ENCODE peak calls at places on chromosome 15, in four cellular contexts. D is thoracic aorta, M is left ventricle myocardium inferior, B is esophagus squamous epithelium. X is an unnamed sample.

GRCh38 chr15:65211157-65211982 is at the start of gene CILP:
- DNase-seq in D (no peak), M (peak; percentile 53), B (no peak), X (no peak)

GRCh38 chr15:77671274-77672056 is 38.8 kb upstream of the LINGO1 start:
- DNase-seq in D (no peak), M (no peak), B (no peak), X (no peak)

GRCh38 chr15:101255066-101255415 is 3.2 kb upstream of the CHSY1 start:
- DNase-seq in D (no peak), M (no peak), B (no peak), X (no peak)

GRCh38 chr15:68001811-68002210 is 52.3 kb upstream of the PIAS1 start:
- DNase-seq in D (no peak), M (no peak), B (no peak), X (no peak)

GRCh38 chr15:62900071-62900812 is 142.3 kb upstream of the TPM1 start:
- DNase-seq in D (no peak), M (no peak), B (no peak), X (no peak)

GRCh38 chr15:40439461-40440299 is 1.1 kb upstream of the BAHD1 start:
- DNase-seq in D (no peak), M (peak; percentile 42), B (no peak), X (no peak)

GRCh38 chr15:100100926-100101325 is 240.8 kb downstream of the ADAMTS17 start:
- DNase-seq in D (no peak), M (no peak), B (no peak), X (peak; percentile 44)

GRCh38 chr15:32828507-32829186 is 110.8 kb downstream of the GREM1 start:
- DNase-seq in D (no peak), M (no peak), B (no peak), X (no peak)

GRCh38 chr15:67838789-67839332 is 984 bp downstream of the RNU6-1 start:
- DNase-seq in D (no peak), M (peak; percentile 50), B (no peak), X (no peak)

GRCh38 chr15:99059010-99059981 is 45.6 kb upstream of the SYNM start:
- DNase-seq in D (peak; percentile 50), M (peak; percentile 78), B (no peak), X (peak; percentile 91)

GRCh38 chr15:82792068-82792467 is 13.8 kb downstream of the FSD2 start:
- DNase-seq in D (no peak), M (no peak), B (no peak), X (no peak)

GRCh38 chr15:62109457-62109856 is 42.7 kb downstream of the C2CD4A start:
- DNase-seq in D (no peak), M (no peak), B (no peak), X (no peak)

GRCh38 chr15:62647195-62647865 is 395.2 kb upstream of the TPM1 start:
- DNase-seq in D (no peak), M (no peak), B (no peak), X (no peak)

GRCh38 chr15:89400997-89401590 is 66.5 kb upstream of the POLG start:
- DNase-seq in D (no peak), M (no peak), B (no peak), X (no peak)

GRCh38 chr15:69045810-69046209 is 31.3 kb downstream of the NOX5 start:
- DNase-seq in D (no peak), M (no peak), B (no peak), X (no peak)

GRCh38 chr15:77327844-77328529 is 91.9 kb downstream of the PEAK1 start:
- DNase-seq in D (no peak), M (no peak), B (no peak), X (no peak)

GRCh38 chr15:85667491-85668424 is 127.0 kb downstream of the KLHL25 start:
- DNase-seq in D (peak; percentile 57), M (no peak), B (no peak), X (no peak)

GRCh38 chr15:82530606-82531379 is 9.5 kb downstream of the RPS17 start:
- DNase-seq in D (no peak), M (peak; percentile 55), B (no peak), X (no peak)

GRCh38 chr15:65259367-65259781 is 27.3 kb downstream of the PARP16 start:
- DNase-seq in D (no peak), M (peak; percentile 49), B (no peak), X (no peak)

GRCh38 chr15:43880406-43881184 is 53.8 kb downstream of the WDR76 start:
- DNase-seq in D (no peak), M (no peak), B (no peak), X (no peak)

GRCh38 chr15:60751985-60752952 is 273.3 kb upstream of the ICE2 start:
- DNase-seq in D (no peak), M (peak; percentile 47), B (no peak), X (no peak)

GRCh38 chr15:49415171-49415570 is 7.9 kb upstream of the FGF7 start:
- DNase-seq in D (no peak), M (no peak), B (no peak), X (no peak)

GRCh38 chr15:84762840-84763572 is 14.6 kb downstream of the ZNF592 start:
- DNase-seq in D (no peak), M (no peak), B (no peak), X (no peak)

GRCh38 chr15:38828031-38828532 is 263.5 kb upstream of the RASGRP1 start:
- DNase-seq in D (no peak), M (no peak), B (no peak), X (no peak)

GRCh38 chr15:60555814-60556213 is 76.9 kb upstream of the ICE2 start:
- DNase-seq in D (no peak), M (no peak), B (no peak), X (no peak)

GRCh38 chr15:30903497-30904187 is at the start of gene FAN1:
- DNase-seq in D (peak; percentile 54), M (peak; percentile 88), B (peak; percentile 32), X (peak; percentile 87)

GRCh38 chr15:87527416-87527815 is 729.1 kb downstream of the NTRK3 start:
- DNase-seq in D (no peak), M (no peak), B (no peak), X (no peak)

GRCh38 chr15:48414015-48414414 is 82.8 kb downstream of the DUT start:
- DNase-seq in D (no peak), M (no peak), B (no peak), X (no peak)

GRCh38 chr15:53216036-53216435 is 425.9 kb upstream of the ONECUT1 start:
- DNase-seq in D (no peak), M (no peak), B (no peak), X (no peak)

GRCh38 chr15:93467327-93467726 is 378.3 kb upstream of the RGMA start:
- DNase-seq in D (peak; percentile 47), M (peak; percentile 82), B (no peak), X (no peak)

GRCh38 chr15:101049856-101050646 is 130.9 kb downstream of the LRRK1 start:
- DNase-seq in D (no peak), M (no peak), B (no peak), X (peak; percentile 59)

GRCh38 chr15:71471347-71471746 is 339.0 kb upstream of the NR2E3 start:
- DNase-seq in D (no peak), M (no peak), B (no peak), X (no peak)

GRCh38 chr15:29050870-29051269 is 165.1 kb downstream of the APBA2 start:
- DNase-seq in D (no peak), M (no peak), B (no peak), X (no peak)

GRCh38 chr15:61828860-61829513 is 231.3 kb downstream of the VPS13C start:
- DNase-seq in D (no peak), M (no peak), B (no peak), X (no peak)

GRCh38 chr15:43795997-43796396 is 3.9 kb downstream of the SERF2 start:
- DNase-seq in D (no peak), M (no peak), B (no peak), X (no peak)

GRCh38 chr15:51878446-51879386 is 49.3 kb downstream of the TMOD3 start:
- DNase-seq in D (no peak), M (no peak), B (no peak), X (no peak)

GRCh38 chr15:91844928-91845327 is 8.6 kb upstream of the SLCO3A1 start:
- DNase-seq in D (no peak), M (no peak), B (no peak), X (no peak)

GRCh38 chr15:79970921-79971434 is at the start of gene BCL2A1:
- DNase-seq in D (no peak), M (no peak), B (peak; percentile 9), X (no peak)

DNA sequence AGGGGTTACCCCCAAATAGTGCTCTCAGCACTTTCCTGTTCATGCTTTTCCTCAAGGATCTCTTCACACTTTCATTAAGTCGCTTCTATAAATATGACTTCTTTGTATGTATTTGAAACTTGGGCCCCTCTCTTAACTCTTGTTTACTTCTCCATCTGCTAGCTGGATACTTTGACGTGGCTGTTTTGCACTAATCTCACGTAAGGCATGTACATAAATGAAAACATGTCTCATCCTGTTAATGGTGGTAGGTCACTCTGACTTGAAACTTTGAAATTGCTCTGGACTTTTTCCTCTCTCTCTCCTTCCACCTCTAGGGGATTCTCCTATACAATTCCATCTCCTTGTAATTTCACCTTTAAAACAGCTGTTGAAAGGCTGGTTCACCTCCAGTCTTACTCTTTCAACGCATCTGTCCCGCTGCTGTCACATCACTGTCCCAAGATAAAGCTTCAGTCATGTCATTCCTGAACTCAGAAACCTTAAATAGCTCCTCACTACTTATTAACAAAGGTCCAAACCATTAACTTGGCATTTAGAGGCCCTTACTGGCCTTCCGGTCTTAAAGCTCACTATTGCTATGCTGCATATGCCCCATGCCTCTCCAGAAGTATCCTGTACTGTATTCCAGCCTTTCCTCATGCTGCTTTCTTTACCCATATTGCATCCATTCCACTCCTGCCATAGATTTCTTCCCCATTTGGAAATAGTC is 1.2 kb downstream of the BLOC1S6 start:
- DNase-seq in D (no peak), M (no peak), B (no peak), X (no peak)
- TF ChIP-seq CTCF in D (no peak), M (no peak), B (no peak), X (no peak)

GRCh38 chr15:64150236-64150578 is 1.3 kb upstream of the SNX22 start:
- DNase-seq in D (no peak), M (no peak), B (no peak), X (no peak)

GRCh38 chr15:64148581-64148980 is 3.0 kb upstream of the SNX22 start:
- DNase-seq in D (no peak), M (no peak), B (no peak), X (no peak)

GRCh38 chr15:64148168-64148567 is 3.4 kb upstream of the SNX22 start:
- DNase-seq in D (no peak), M (no peak), B (no peak), X (no peak)

GRCh38 chr15:64151727-64152506 is at the start of gene SNX22:
- DNase-seq in D (no peak), M (no peak), B (no peak), X (no peak)

GRCh38 chr15:64149424-64150235 is 1.9 kb upstream of the SNX22 start:
- DNase-seq in D (no peak), M (no peak), B (no peak), X (no peak)
- TF ChIP-seq CTCF in D (no peak), M (peak; percentile 17), B (no peak), X (no peak)

GRCh38 chr15:78837543-78837942 is 26.3 kb upstream of the ADAMTS7 start:
- DNase-seq in D (no peak), M (no peak), B (no peak), X (no peak)
- TF ChIP-seq CTCF in D (no peak), M (no peak), B (no peak), X (no peak)

DNA sequence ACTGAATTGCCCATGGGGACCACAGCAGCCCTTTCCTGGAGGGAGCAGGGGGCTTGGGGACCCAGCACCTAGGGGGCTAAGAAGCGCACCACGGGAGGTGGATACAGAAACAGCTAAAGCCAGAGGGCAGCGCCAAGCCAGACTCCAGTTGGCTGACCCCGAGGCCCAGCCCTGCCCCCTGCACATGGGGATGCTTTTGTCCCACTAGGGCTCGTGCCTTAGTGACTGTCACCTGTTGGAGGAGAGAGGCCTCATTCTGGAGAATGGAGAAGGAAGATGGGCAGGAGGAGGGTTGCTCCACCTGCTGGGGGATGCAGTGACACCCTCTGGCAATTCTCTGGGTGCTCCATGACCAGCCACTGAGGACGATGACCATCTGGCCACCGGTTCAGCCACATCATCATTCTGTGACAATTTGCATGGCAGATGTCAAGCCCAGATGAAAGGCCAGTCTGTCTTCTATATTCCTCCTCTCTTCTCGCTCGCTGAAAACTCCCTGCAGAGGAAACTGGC is 167.8 kb upstream of the TLE3 start:
- DNase-seq in D (no peak), M (no peak), B (no peak), X (no peak)
- TF ChIP-seq CTCF in D (no peak), M (peak; percentile 39), B (no peak), X (no peak)

X was measured in type B pancreatic cell.